ENCODE peak calls at places on chromosome 16, in ten cellular contexts. Y, Z, X, F, A, O, T, B, E and N are unnamed samples.

GRCh38 chr16:68367891-68368601 is 57.2 kb downstream of the PRMT7 start:
- DNase-seq in Y (no peak), Z (no peak), X (no peak), F (no peak), A (peak; percentile 61), O (no peak), T (no peak), B (no peak), E (peak; percentile 31), N (no peak)

GRCh38 chr16:49545243-49545642 is 171.6 kb downstream of the C16orf78 start:
- DNase-seq in Y (no peak), Z (no peak), X (no peak), F (no peak), A (no peak), O (no peak), T (no peak), B (no peak), E (no peak), N (no peak)

GRCh38 chr16:74936902-74937560 is 47.9 kb downstream of the WDR59 start:
- DNase-seq in Y (no peak), Z (no peak), X (peak; percentile 92), F (no peak), A (no peak), O (peak; percentile 73), T (no peak), B (peak; percentile 96), E (no peak), N (no peak)

GRCh38 chr16:82094942-82095540 is 60.0 kb downstream of the HSD17B2 start:
- DNase-seq in Y (no peak), Z (peak; percentile 45), X (no peak), F (no peak), A (no peak), O (no peak), T (no peak), B (no peak), E (no peak), N (no peak)

GRCh38 chr16:58264007-58264406 is 30.8 kb downstream of the PRSS54 start:
- DNase-seq in Y (no peak), Z (no peak), X (no peak), F (no peak), A (no peak), O (no peak), T (no peak), B (no peak), E (no peak), N (no peak)

GRCh38 chr16:50381679-50382440 is 13.1 kb upstream of the BRD7 start:
- DNase-seq in Y (no peak), Z (no peak), X (no peak), F (no peak), A (no peak), O (no peak), T (no peak), B (no peak), E (no peak), N (no peak)

GRCh38 chr16:349211-349610 is 3.3 kb downstream of the AXIN1 start:
- DNase-seq in Y (no peak), Z (no peak), X (no peak), F (no peak), A (no peak), O (no peak), T (no peak), B (no peak), E (no peak), N (no peak)

GRCh38 chr16:57609541-57610401 is 18.7 kb upstream of the ADGRG1 start:
- DNase-seq in Y (no peak), Z (no peak), X (no peak), F (no peak), A (no peak), O (peak; percentile 54), T (peak; percentile 19), B (peak; percentile 41), E (peak; percentile 31), N (no peak)

DNA sequence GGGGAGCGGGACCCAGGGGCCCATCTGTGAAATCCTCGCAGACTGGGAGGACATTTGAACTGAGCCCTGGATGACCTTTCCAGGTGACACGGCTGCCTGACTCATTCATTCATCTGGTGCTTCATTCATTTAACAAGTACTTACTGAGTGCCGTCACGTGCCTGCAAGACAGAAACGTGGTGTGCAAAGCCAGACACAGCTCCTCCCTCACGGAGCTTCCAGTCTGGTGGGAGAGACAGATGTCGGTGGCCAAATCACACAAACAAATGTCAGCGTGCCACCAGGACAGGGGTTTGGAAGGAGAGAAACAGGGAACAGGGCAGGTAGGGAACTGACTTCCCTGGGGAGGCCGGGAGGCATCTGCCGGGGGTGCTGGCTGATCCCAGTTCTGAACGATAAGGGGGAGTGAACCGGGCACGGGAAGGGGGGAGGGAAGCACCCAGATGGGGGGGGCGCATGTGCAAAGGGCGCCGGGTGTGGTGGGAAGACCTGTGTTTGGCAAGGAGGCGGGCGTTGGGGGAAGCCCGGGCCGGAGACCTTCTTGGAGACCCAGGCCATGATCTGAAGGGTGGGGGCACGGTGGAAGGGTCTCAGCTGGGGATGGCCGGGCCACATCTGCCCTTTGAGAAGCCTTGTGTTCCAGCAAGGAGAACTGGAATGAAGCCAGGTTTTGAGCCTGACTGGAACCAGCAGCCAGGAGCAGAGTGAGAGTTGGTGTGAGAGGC is 93.6 kb upstream of the CIBAR2 start:
- DNase-seq in Y (no peak), Z (no peak), X (peak; percentile 88), F (no peak), A (peak; percentile 65), O (peak; percentile 50), T (no peak), B (peak; percentile 70), E (no peak), N (no peak)
- H3K4me3 ChIP-seq in Y (no peak overlapping the region), Z (peak overlapping the region; percentile 14), X (no peak overlapping the region), F (no peak overlapping the region), A (no peak overlapping the region), O (no peak overlapping the region), T (no peak overlapping the region), B (no peak overlapping the region), E (no peak overlapping the region), N (no peak overlapping the region)

GRCh38 chr16:1895949-1896675 is 22.1 kb downstream of the HS3ST6 start:
- DNase-seq in Y (no peak), Z (no peak), X (no peak), F (no peak), A (peak; percentile 54), O (no peak), T (no peak), B (no peak), E (no peak), N (no peak)

GRCh38 chr16:1902547-1903219 is 15.5 kb downstream of the HS3ST6 start:
- DNase-seq in Y (no peak), Z (no peak), X (no peak), F (no peak), A (no peak), O (no peak), T (no peak), B (no peak), E (no peak), N (no peak)

GRCh38 chr16:1900452-1900774 is 17.8 kb downstream of the HS3ST6 start:
- DNase-seq in Y (no peak), Z (no peak), X (no peak), F (no peak), A (no peak), O (no peak), T (no peak), B (no peak), E (no peak), N (no peak)

GRCh38 chr16:1903220-1903574 is 15.0 kb downstream of the HS3ST6 start:
- DNase-seq in Y (no peak), Z (no peak), X (no peak), F (no peak), A (no peak), O (no peak), T (no peak), B (no peak), E (no peak), N (no peak)

DNA sequence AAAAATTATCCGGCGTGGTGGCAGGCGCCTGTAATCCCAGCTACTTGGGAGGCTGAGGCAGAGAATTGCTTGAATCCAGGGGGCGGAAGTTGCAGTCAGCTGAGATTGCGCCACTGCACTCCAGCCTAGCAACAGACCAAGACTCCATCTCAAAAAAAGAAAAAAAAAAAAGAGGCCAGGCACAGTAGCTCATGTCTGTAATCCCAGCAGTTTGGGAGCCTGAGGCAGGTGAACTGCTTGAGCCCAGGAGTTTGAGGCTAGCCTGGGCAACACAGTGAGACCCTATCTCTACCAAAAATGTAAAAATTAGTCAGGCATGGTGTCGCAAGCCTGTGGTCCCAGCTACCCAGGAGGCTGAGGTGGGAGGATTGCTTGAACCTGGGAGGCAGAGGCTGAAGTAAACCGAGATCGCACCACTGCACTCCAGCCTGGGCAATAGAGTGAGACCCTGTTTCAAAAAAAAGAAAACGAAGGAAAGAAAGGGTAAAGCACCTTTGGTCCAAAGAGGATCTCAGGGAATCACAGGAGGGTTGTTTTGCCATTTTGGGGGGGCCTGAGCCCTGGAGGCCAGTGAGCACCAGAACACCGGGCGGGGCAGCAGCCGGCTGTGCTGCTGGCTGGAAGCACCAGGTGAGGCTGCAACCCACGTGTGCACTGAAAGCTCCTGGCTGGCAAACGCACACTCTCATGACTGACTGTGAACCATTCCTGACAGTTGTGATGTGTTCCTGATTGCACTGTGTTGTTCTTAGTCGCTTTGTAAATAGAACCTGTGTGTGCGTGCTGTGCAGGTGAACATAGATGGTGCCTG is 18.4 kb downstream of the HS3ST6 start:
- DNase-seq in Y (no peak), Z (no peak), X (no peak), F (no peak), A (peak; percentile 37), O (no peak), T (peak; percentile 71), B (no peak), E (no peak), N (no peak)
- TF ChIP-seq CTCF in Y (no peak), Z (no peak), X (no peak), F (no peak), A (no peak), O (no peak), T (no peak), B (no peak), E (no peak), N (no peak)

DNA sequence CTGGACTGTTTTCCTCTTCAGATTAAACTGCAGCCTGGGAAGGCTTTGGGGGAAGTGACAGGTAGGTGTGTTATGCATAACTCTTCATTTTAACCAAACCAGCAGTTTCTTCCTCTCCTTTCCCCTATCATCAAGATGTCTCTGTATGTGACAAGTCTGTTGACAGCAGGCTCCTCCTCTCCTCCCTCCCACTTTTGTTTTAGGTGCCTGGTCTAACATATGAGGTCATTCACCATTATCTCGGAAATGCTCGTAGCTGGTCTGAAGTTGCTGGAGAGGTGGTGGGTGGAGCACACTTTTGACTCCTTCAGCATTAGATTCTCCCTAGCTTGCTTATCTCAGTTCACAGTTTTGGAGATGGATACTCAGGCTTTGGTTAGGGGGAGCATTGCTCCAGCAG is 571.0 kb upstream of the EEF2KMT start:
- DNase-seq in Y (no peak), Z (no peak), X (no peak), F (no peak), A (no peak), O (no peak), T (no peak), B (no peak), E (no peak), N (no peak)
- H3K4me3 ChIP-seq in Y (no peak overlapping the region), Z (no peak overlapping the region), X (no peak overlapping the region), F (no peak overlapping the region), A (no peak overlapping the region), O (no peak overlapping the region), T (no peak overlapping the region), B (no peak overlapping the region), E (no peak overlapping the region), N (no peak overlapping the region)

DNA sequence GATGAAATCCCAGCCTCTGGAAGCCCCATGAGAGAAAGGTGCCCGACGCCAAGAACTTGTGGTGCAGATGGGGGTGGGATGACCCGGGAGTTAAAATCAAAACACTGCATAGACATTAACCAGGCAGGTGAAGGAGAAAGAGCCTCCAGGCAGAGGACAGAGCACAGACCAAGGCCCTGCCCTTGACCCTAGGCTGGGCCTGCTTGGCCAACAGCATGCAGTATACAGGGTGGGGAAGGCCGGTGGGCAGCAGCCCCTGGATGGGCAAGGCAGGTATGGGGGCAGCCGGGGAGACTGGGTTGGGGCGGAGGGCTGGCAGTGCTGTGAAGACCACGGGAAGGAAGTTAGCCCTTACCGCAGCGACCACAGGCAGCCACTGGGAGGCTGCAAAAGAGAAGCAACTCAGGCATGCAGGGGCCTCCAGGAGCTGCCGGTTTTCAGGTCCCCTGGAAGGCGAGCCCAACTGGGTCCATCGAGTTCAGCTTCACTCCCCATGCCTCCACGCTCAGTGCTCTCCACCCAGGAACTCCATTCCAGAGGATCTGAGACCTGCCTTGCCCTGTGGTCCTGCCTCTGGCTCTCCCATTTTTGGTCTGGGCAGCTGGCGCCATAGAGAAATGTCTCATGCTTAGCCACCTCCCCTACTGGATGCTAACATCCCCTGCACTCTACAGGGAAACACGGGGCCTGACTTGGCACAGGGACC is 81.2 kb downstream of the C16orf95 start:
- DNase-seq in Y (no peak), Z (no peak), X (no peak), F (no peak), A (no peak), O (no peak), T (no peak), B (no peak), E (peak; percentile 22), N (no peak)
- TF ChIP-seq CTCF in Y (peak; percentile 9), Z (no peak), X (no peak), F (no peak), A (no peak), O (no peak), T (no peak), B (no peak), E (no peak), N (no peak)